ENCODE peak calls at places on chromosome 3, in seven cellular contexts. X, E, H, Y, D, P and V are unnamed samples.

GRCh38 chr3:5347486-5347885 is 160.0 kb downstream of the EDEM1 start:
- DNase-seq in X (no peak), E (no peak), H (no peak), Y (no peak), D (no peak), P (no peak), V (no peak)

GRCh38 chr3:187025254-187025655 is 94.9 kb downstream of the ST6GAL1 start:
- DNase-seq in X (no peak), E (no peak), H (no peak), Y (no peak), D (no peak), P (peak), V (no peak)

GRCh38 chr3:48999085-48999858 is 7.9 kb upstream of the WDR6 start:
- DNase-seq in X (no peak), E (no peak), H (no peak), Y (no peak), D (no peak), P (no peak), V (no peak)

GRCh38 chr3:113654310-113654709 is 42.1 kb downstream of the USF3 start:
- DNase-seq in X (no peak), E (no peak), H (no peak), Y (no peak), D (no peak), P (no peak), V (no peak)

GRCh38 chr3:59873576-59874230 is 823.9 kb upstream of the CFAP20DC start:
- DNase-seq in X (no peak), E (peak), H (no peak), Y (no peak), D (no peak), P (no peak), V (no peak)

GRCh38 chr3:11021611-11022011 is 29.1 kb downstream of the SLC6A1 start:
- DNase-seq in X (no peak), E (no peak), H (no peak), Y (no peak), D (no peak), P (peak), V (no peak)

GRCh38 chr3:49005298-49005680 is 1.9 kb upstream of the WDR6 start:
- DNase-seq in X (no peak), E (no peak), H (no peak), Y (no peak), D (no peak), P (no peak), V (no peak)

GRCh38 chr3:154795582-154795981 is 284.5 kb upstream of the MME start:
- DNase-seq in X (peak), E (no peak), H (no peak), Y (no peak), D (peak), P (no peak), V (no peak)

GRCh38 chr3:129360224-129360623 is 68.2 kb downstream of the EFCAB12 start:
- DNase-seq in X (no peak), E (no peak), H (no peak), Y (no peak), D (no peak), P (peak), V (no peak)

GRCh38 chr3:62007036-62007435 is 366.3 kb downstream of the FEZF2 start:
- DNase-seq in X (no peak), E (no peak), H (no peak), Y (no peak), D (peak), P (no peak), V (no peak)

GRCh38 chr3:70358978-70359580 is 46.6 kb upstream of the MDFIC2 start:
- DNase-seq in X (peak), E (no peak), H (no peak), Y (no peak), D (peak), P (peak), V (no peak)

GRCh38 chr3:188280627-188281026 is 126.7 kb downstream of the LPP start:
- DNase-seq in X (no peak), E (no peak), H (no peak), Y (no peak), D (no peak), P (no peak), V (no peak)

GRCh38 chr3:139105154-139105702 is 60.5 kb upstream of the PRR23C start:
- DNase-seq in X (no peak), E (no peak), H (no peak), Y (no peak), D (no peak), P (peak), V (no peak)

GRCh38 chr3:32821686-32822296 is 4.0 kb downstream of the TRIM71 start:
- DNase-seq in X (no peak), E (no peak), H (peak), Y (peak), D (no peak), P (peak), V (no peak)

DNA sequence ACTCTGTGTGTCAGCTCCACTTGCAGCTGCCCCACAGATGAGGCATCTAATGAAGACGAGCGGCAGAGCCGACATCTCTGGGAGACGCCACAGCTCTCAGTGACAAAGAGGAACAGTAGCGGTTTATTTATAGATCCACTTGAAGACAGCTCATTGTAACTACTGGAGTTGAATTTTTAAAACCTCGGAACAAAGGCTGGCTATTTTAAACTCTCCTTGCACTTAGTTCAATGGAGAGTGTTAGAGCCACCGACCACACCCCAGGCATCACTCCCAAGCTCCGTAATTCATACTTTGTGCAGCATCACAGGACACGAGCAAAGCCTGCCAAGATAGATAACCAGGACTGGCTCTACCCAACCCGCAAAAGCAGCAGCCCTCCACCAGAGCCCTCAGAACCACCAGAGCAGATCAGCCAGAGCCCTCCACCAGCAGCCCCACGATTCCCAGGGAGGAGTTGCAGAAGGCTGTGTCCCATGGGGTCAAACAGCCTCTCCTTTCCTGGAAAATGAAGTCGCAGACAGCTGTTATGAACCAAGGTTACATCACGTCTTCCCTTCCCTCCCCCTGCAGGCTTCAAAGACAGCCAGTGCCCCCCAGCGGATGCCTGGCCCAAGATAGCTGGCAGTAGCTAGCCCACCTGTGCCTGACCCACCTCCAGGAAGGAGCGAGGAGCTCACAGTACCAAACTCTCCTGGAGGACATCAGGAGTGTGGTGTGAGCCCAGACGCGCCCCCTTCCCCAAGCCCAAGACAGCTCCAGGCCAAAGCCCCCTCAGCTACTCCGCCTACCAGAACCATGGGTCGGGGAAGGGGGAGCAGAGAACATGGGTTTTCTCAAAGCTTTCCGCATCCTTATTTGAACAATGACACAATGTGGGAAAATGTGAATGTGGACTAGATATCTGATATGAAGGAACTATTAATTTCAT is 45.7 kb downstream of the POC1A start:
- DNase-seq in X (no peak), E (no peak), H (no peak), Y (no peak), D (no peak), P (peak), V (no peak)
- TF ChIP-seq CTCF in X (peak), E (no peak), H (no peak), Y (no peak), D (peak), P (peak), V (no peak)

DNA sequence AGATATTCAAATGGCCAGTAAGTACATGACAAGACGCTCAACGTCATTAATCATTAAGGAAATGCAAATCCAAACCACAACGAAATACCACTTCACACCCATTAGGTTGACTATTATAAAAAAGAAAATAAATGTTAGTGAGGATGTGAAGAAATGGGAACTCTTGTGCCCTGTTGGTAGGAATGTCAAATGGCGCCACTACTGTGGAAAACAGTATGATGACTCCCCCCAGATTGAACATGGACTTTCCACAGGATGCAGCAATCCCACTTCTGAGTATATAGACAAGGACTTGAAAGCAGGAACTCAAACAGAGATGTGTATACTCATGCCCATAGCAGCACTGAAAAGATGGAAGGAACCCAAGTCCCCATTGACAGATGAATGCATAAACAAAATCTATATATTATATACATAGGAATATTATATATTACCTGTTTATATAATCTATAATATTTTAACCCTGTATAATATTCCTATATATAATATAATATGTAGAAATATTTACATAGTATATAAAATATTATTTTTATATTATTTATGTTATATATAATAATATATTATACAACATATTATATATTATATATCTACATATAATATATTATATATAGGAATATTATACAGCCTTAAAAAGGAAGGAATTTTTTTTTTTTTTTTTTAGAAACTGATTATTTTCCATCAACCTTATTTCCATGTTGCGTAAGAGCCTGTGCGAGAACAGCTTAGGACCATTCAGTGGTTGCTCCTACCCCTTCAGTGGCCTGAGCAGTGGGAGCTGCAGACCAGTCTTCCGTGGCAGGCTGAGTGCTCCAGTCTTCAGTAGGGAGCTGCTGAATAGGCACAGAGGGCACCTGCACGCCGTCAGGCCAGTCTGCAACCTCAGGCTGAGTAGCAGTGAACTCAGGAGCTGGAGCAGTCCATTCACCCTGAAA is 17.6 kb upstream of the PIGZ start:
- DNase-seq in X (no peak), E (no peak), H (no peak), Y (no peak), D (no peak), P (no peak), V (no peak)
- TF ChIP-seq CTCF in X (peak), E (no peak), H (no peak), Y (no peak), D (no peak), P (peak), V (no peak)

DNA sequence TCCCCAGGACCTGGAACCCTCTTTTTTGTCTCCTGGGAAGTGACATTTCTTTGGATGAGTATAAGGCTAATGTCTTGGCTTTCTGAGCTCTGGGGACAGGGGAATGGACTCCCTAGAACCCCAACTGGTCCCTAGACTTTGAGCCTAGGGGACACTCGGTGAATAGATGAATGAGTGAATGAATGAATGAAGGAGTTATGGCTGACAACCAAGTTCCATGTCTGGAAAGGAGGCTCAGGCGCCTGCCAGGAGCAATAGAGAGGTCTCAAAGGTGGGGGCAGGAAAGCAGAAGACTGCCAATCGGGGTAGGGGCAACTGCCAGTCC is 712 bp upstream of the PRKCD start:
- DNase-seq in X (no peak), E (no peak), H (no peak), Y (no peak), D (no peak), P (no peak), V (no peak)
- TF ChIP-seq CTCF in X (no peak), E (no peak), H (no peak), Y (no peak), D (peak), P (no peak), V (no peak)

DNA sequence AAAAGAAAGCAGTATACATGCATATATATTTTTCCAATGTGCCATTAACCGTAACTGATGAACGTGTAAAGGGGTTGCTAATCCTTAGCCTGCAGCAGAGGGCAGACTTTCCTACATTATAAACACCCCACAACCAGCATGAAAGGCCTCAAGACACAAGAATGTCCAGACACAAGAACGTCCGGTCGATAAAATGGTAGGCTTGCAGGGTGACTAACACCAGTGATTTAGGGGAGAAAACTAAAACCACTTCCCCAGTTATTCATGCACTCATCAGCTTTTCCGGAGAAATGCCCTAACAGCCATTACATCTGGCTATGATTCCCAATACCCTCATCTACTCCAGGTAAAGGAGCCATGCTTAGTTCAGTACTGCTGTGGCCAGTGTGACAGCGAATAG is 57.4 kb downstream of the LRTM1 start:
- DNase-seq in X (peak), E (no peak), H (no peak), Y (no peak), D (peak), P (no peak), V (no peak)
- TF ChIP-seq CTCF in X (peak), E (no peak), H (peak), Y (no peak), D (peak), P (peak), V (no peak)

GRCh38 chr3:69012836-69013255 is 638 bp downstream of the EOGT start:
- DNase-seq in X (no peak), E (peak), H (peak), Y (no peak), D (peak), P (peak), V (peak)

GRCh38 chr3:69014022-69014580 is 617 bp upstream of the EOGT start:
- DNase-seq in X (no peak), E (no peak), H (no peak), Y (no peak), D (no peak), P (no peak), V (no peak)

GRCh38 chr3:69011331-69011730 is 2.2 kb downstream of the EOGT start:
- DNase-seq in X (no peak), E (no peak), H (no peak), Y (no peak), D (no peak), P (no peak), V (no peak)

GRCh38 chr3:69012111-69012835 is 1.2 kb downstream of the EOGT start:
- DNase-seq in X (no peak), E (peak), H (no peak), Y (peak), D (no peak), P (peak), V (no peak)

GRCh38 chr3:69013256-69014021 is at the start of gene EOGT:
- DNase-seq in X (no peak), E (peak), H (peak), Y (peak), D (peak), P (peak), V (peak)
- TF ChIP-seq CTCF in X (peak), E (peak), H (peak), Y (peak), D (peak), P (peak), V (peak)

GRCh38 chr3:159260049-159260662 is 458.3 kb downstream of the MFSD1 start:
- DNase-seq in X (peak), E (peak), H (no peak), Y (no peak), D (peak), P (peak), V (no peak)

GRCh38 chr3:159266779-159267178 is 464.9 kb downstream of the MFSD1 start:
- DNase-seq in X (no peak), E (no peak), H (peak), Y (no peak), D (peak), P (peak), V (no peak)

GRCh38 chr3:159265705-159266104 is 463.9 kb downstream of the MFSD1 start:
- DNase-seq in X (no peak), E (no peak), H (no peak), Y (no peak), D (no peak), P (no peak), V (no peak)

DNA sequence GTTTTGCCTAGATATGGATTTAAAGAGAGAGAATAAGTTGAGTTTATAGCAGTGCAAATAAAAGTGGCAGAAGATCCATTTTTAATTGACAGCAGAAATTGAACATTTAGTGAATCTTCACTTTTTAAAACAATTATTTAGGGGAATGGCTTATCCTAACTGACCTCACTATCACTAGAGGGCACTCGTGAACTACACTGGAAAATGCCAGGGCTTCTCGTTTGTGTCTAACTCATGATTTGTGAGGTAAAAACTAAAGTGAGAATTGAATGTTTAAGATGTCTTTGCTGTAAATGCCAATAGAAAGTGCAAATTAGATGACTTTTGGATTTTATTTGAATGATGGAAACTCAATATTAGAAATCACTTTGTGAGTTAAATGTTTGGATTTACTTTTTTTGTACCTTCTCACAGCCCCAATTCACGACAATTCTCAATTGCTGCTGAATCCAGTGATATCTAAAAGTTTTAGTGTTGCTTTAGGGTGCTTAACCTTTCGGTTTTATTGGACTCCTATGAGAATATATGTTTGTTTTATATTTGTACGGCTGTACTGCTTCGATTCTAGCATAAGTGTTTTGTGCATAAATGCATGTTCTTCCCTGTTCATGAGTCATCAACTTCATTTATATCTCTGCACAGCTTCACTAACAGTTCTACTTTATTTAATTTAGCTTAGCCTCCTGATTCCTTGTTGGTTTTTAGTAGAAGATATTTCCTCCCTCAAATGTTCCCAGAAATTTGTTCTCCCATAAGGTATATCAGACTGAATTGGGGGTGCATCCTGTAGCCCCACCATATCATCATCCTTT is 462.1 kb downstream of the MFSD1 start:
- DNase-seq in X (no peak), E (peak), H (no peak), Y (no peak), D (peak), P (peak), V (no peak)
- TF ChIP-seq CTCF in X (peak), E (peak), H (peak), Y (no peak), D (peak), P (peak), V (no peak)